ENCODE peak calls at places on chromosome 13, in five cellular contexts. V, R, U, K and P are unnamed samples.

GRCh38 chr13:94641432-94641941 is 39.8 kb downstream of the GPR180 start:
- DNase-seq in V (no peak), R (no peak), U (no peak), K (no peak), P (no peak)

GRCh38 chr13:23470706-23471610 is 37.5 kb upstream of the SACS start:
- DNase-seq in V (no peak), R (no peak), U (peak), K (no peak), P (no peak)

GRCh38 chr13:52644108-52644507 is 1.9 kb downstream of the HNRNPA1L2 start:
- DNase-seq in V (no peak), R (no peak), U (no peak), K (no peak), P (no peak)

GRCh38 chr13:31927219-31927653 is 104.3 kb upstream of the FRY start:
- DNase-seq in V (no peak), R (no peak), U (peak), K (no peak), P (no peak)

GRCh38 chr13:42815686-42816085 is 34.3 kb downstream of the FAM216B start:
- DNase-seq in V (no peak), R (no peak), U (no peak), K (no peak), P (no peak)

GRCh38 chr13:21686761-21687391 is 16.0 kb downstream of the FGF9 start:
- DNase-seq in V (no peak), R (no peak), U (no peak), K (no peak), P (no peak)

GRCh38 chr13:101755228-101755887 is 302.9 kb downstream of the ITGBL1 start:
- DNase-seq in V (no peak), R (no peak), U (no peak), K (no peak), P (no peak)

GRCh38 chr13:99992376-99992775 is 10.8 kb downstream of the ZIC2 start:
- DNase-seq in V (no peak), R (no peak), U (no peak), K (no peak), P (no peak)

GRCh38 chr13:48567521-48568331 is 34.8 kb upstream of the RCBTB2 start:
- DNase-seq in V (no peak), R (no peak), U (peak), K (no peak), P (no peak)

GRCh38 chr13:20495087-20496023 is 30.3 kb downstream of the CRYL1 start:
- DNase-seq in V (no peak), R (no peak), U (peak), K (peak), P (no peak)

GRCh38 chr13:39016087-39016486 is 21.8 kb downstream of the PROSER1 start:
- DNase-seq in V (no peak), R (no peak), U (no peak), K (no peak), P (no peak)

GRCh38 chr13:110017379-110017778 is 231.0 kb upstream of the IRS2 start:
- DNase-seq in V (no peak), R (no peak), U (no peak), K (no peak), P (no peak)

GRCh38 chr13:110106726-110107125 is 200.2 kb downstream of the COL4A1 start:
- DNase-seq in V (no peak), R (peak), U (no peak), K (peak), P (no peak)

GRCh38 chr13:35157143-35157755 is 215.2 kb downstream of the NBEA start:
- DNase-seq in V (no peak), R (no peak), U (peak), K (peak), P (no peak)

GRCh38 chr13:38688674-38689073 is 1.8 kb downstream of the FREM2 start:
- DNase-seq in V (no peak), R (no peak), U (no peak), K (no peak), P (no peak)

GRCh38 chr13:31067416-31068118 is 94.1 kb downstream of the HSPH1 start:
- DNase-seq in V (no peak), R (no peak), U (no peak), K (no peak), P (no peak)

GRCh38 chr13:62483774-62484173 is 1068.1 kb upstream of the PCDH20 start:
- DNase-seq in V (no peak), R (no peak), U (no peak), K (no peak), P (no peak)

GRCh38 chr13:48236528-48237353 is 3.7 kb downstream of the ITM2B start:
- DNase-seq in V (no peak), R (no peak), U (no peak), K (no peak), P (no peak)

GRCh38 chr13:106109391-106109791 is 426.1 kb downstream of the EFNB2 start:
- DNase-seq in V (no peak), R (no peak), U (no peak), K (no peak), P (no peak)

GRCh38 chr13:33227927-33228644 is 57.5 kb downstream of the STARD13 start:
- DNase-seq in V (no peak), R (no peak), U (no peak), K (no peak), P (no peak)

GRCh38 chr13:83730674-83731073 is 151.6 kb downstream of the SLITRK1 start:
- DNase-seq in V (no peak), R (no peak), U (no peak), K (no peak), P (no peak)

GRCh38 chr13:20363604-20364003 is 131.5 kb upstream of the GJB6 start:
- DNase-seq in V (no peak), R (no peak), U (no peak), K (no peak), P (no peak)

GRCh38 chr13:54287062-54287764 is 1258.6 kb downstream of the OLFM4 start:
- DNase-seq in V (peak), R (no peak), U (no peak), K (no peak), P (no peak)

GRCh38 chr13:106105153-106105552 is 430.3 kb downstream of the EFNB2 start:
- DNase-seq in V (no peak), R (no peak), U (no peak), K (no peak), P (no peak)

DNA sequence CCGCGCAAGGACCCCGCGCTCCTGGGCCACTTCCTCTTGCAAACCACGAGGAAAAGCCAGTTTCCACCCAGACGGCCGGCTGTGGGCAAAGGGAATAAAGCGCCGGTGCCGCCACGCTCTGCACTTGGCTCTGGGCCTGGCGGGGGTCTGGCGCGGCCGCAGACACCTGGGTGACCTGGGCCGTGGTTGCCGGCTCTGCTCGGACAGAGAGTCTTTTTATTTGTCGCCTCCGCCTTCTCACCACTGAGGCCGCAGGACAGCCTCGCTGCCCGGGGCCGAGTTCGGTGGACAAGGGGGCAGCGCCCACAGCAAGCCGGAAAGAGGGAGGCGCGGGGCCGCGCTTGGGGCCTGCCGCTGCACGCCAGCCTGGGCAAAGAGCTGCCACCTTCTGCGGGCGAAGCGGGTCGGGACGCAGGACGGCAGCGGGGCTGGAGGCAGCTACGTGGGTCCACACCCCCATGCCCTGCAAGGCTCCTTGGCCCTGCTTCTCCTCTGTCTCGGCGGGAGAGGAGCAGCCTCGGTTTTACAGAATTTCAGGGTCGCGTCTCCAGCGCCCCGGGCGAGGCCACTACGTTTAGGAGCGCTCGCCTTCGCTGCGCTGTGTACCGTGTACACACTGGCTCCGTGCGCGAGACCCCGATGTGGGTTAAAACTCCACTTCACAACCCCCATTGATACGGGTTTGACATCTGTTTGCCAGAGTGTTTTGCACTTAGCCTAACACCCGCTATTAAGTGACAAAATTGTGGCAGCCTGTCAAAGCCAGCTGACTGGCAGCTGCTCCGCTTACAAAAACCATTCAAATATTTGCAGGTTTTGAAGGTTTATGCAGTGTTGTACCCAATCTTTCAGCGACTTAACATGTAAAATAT is 13.0 kb upstream of the SOX1 start:
- DNase-seq in V (peak), R (no peak), U (no peak), K (no peak), P (no peak)
- TF ChIP-seq POLR2AphosphoS5 in V (no peak), R (no peak), U (no peak), K (no peak), P (no peak)

DNA sequence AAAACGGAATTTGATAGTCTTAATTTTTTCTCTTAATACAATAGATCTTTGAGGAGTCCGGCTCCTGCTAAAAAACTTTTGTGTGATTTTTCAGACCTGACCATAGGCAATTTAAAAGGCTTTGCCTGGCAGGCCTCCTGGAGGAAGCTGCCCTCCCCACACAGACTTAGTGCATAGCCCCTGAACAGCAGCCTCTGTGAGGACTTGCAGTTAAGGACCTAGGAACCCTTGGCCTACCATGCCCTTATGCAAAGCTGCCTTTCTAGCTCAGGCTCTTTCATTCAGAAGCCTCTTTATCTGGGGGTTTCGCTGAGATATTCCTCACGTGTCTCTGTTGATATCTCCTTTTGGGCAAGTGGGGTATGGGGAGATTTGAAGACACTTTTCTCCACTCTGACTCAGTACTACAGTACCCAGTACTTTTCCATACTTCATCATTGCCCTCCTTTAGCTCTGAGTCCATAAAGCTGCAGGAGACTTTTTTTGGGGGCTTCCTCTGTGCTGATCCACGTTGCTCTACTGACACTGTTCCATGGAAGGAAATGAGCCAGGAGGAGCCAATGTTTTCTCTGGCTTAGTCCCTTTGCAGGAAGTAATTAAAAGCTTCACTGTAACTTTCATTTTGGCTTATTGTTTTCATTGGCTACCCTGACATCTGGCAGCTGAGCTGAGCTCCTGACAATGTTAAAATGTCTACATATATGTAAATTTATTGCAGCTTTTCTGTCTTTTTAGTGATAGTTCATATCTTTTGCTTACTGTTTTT is 283.1 kb downstream of the TDRD3 start:
- DNase-seq in V (no peak), R (no peak), U (no peak), K (no peak), P (no peak)
- TF ChIP-seq POLR2AphosphoS5 in V (no peak), R (no peak), U (no peak), K (no peak), P (no peak)

DNA sequence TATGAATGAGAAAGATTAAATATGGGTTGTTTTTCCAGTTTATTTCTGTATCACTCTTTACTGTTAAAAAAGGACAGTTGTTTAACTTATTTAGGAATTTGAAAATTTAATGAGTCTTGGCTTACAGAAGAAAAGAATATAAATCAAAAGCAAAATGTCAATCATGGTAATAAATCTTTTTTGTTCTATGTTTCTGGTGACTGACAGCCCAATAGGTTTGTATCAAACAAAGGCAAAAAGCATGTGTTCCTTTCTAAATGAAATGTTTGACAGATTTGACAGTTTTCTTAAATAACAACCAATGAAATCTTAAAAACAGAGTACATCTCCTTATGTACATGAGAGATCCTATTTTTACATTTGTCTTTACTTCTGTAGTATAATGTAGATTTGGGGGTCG is 11.0 kb downstream of the PCDH9 start:
- DNase-seq in V (no peak), R (no peak), U (no peak), K (no peak), P (no peak)
- TF ChIP-seq POLR2AphosphoS5 in V (no peak), R (no peak), U (no peak), K (no peak), P (no peak)

GRCh38 chr13:98575876-98576214 is 1.1 kb downstream of the STK24 start:
- DNase-seq in V (no peak), R (no peak), U (no peak), K (no peak), P (no peak)

GRCh38 chr13:98571955-98572662 is 4.8 kb downstream of the STK24 start:
- DNase-seq in V (peak), R (no peak), U (peak), K (peak), P (no peak)

GRCh38 chr13:98567140-98567539 is 9.8 kb downstream of the STK24 start:
- DNase-seq in V (no peak), R (no peak), U (no peak), K (no peak), P (no peak)

GRCh38 chr13:98575009-98575866 is 1.7 kb downstream of the STK24 start:
- DNase-seq in V (no peak), R (no peak), U (no peak), K (no peak), P (no peak)

GRCh38 chr13:98570929-98571372 is 6.0 kb downstream of the STK24 start:
- DNase-seq in V (no peak), R (no peak), U (peak), K (peak), P (no peak)
- TF ChIP-seq POLR2AphosphoS5 in V (no peak), R (peak), U (no peak), K (peak), P (no peak)

DNA sequence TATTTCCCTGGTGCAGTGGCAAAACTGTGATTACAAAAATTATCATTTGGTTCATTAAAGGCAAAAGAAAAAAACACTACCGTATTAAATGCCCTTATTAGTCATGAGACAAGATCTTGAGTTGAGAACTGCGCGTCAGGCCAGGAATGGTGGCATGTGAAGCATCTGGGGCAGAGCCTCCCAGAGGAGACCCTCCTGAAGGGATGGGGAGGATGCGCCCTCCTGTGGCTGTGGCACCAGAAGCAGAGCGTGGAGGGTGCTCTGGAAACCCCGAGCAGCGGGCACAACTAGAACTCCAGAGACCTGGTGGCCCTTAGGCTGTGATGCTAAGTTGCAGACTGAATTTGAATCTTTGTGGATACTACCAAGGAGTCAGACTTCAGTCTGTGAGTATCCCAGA is 11.5 kb downstream of the CUL4A start:
- DNase-seq in V (peak), R (no peak), U (no peak), K (no peak), P (no peak)
- TF ChIP-seq POLR2AphosphoS5 in V (no peak), R (no peak), U (no peak), K (no peak), P (no peak)

DNA sequence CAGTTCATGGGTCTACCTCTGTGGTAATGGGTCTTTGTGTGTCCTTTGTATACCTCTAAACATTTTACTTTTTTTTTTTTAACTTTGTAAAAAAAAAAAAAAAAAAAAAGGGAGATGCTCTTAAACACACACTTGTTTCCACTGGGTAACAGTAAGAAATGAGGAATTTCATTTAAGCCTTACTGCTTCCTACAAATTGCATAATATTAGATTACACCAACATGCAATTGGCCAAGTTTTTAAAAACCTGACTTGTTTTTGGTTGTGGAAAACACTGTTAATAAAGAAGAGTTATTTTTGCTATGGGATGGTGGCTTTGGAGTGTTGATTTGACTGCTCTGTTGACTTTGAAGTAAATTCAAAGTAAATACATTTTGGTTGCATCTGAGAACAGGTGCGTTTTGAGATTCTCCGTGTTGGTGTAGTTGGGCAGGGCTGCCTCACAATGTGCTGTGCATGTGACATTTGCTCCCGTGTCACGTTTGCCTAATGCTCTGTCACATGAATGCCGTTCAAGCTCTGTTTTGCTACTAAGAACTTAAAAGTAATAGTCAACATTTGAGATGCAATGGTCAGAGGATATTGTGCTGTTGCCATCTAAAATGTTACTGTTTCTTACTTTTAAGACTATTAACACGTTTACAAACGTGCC is 202.4 kb downstream of the LMO7 start:
- DNase-seq in V (no peak), R (no peak), U (no peak), K (no peak), P (no peak)
- TF ChIP-seq POLR2AphosphoS5 in V (no peak), R (no peak), U (no peak), K (no peak), P (no peak)

GRCh38 chr13:26022538-26023292 is 29.1 kb downstream of the SHISA2 start:
- DNase-seq in V (no peak), R (peak), U (no peak), K (no peak), P (peak)
- TF ChIP-seq POLR2AphosphoS5 in V (no peak), R (peak), U (no peak), K (no peak), P (no peak)

GRCh38 chr13:114146173-114146572 is 13.8 kb upstream of the RASA3 start:
- DNase-seq in V (no peak), R (no peak), U (no peak), K (no peak), P (no peak)
- TF ChIP-seq POLR2AphosphoS5 in V (no peak), R (no peak), U (no peak), K (no peak), P (no peak)